ENCODE peak calls at places on chromosomes 7 and 10, in six cellular contexts. U is cardiac septum; W is CD4-positive, CD25-positive, alpha-beta regulatory T cell; B is activated T-helper 9 cell treated with anti-CD3 and anti-CD28 coated beads, Interleukin-2, amount 50 U/mL, for 16 hours; R is cardiac fibroblast; S is GM03348. X is an unnamed sample.

GRCh38 chr10:25465582-25466372 is 291.0 kb downstream of the GPR158 start:
- DNase-seq in U (no peak), W (no peak), B (no peak), R (no peak), S (no peak), X (no peak)

GRCh38 chr7:17770710-17771375 is 169.5 kb downstream of the SNX13 start:
- DNase-seq in U (no peak), W (no peak), B (no peak), R (no peak), S (no peak), X (no peak)

GRCh38 chr10:125060486-125060850 is 99.9 kb downstream of the CTBP2 start:
- DNase-seq in U (no peak), W (no peak), B (no peak), R (peak; percentile 41), S (peak; percentile 76), X (no peak)

GRCh38 chr10:131899116-131899690 is 1.6 kb upstream of the PPP2R2D start:
- DNase-seq in U (no peak), W (no peak), B (no peak), R (no peak), S (no peak), X (no peak)

GRCh38 chr10:77605466-77605865 is 32.1 kb downstream of the KCNMA1 start:
- DNase-seq in U (no peak), W (no peak), B (no peak), R (no peak), S (peak; percentile 52), X (no peak)

GRCh38 chr10:18334116-18334867 is 194.1 kb downstream of the CACNB2 start:
- DNase-seq in U (no peak), W (no peak), B (no peak), R (no peak), S (peak; percentile 24), X (no peak)

GRCh38 chr7:6279341-6279740 is 6.9 kb upstream of the CYTH3 start:
- DNase-seq in U (no peak), W (no peak), B (no peak), R (no peak), S (no peak), X (no peak)

GRCh38 chr10:93392111-93392510 is 90.0 kb downstream of the MYOF start:
- DNase-seq in U (no peak), W (no peak), B (no peak), R (no peak), S (no peak), X (no peak)

GRCh38 chr7:129667551-129667950 is 56.0 kb downstream of the NRF1 start:
- DNase-seq in U (no peak), W (no peak), B (no peak), R (no peak), S (no peak), X (no peak)

X was measured in activated CD4-positive, alpha-beta memory T cell treated with anti-CD3 and anti-CD28 coated beads for 36 hours.